ENCODE peak calls at places on chromosomes 12 and 14, in six cellular contexts. H is SW480, B is posterior vena cava, G is T-helper 2 cell, N is WTC11, X is ELR. T is an unnamed sample.

GRCh38 chr14:95297832-95298231 is 21.9 kb downstream of the CLMN start:
- DNase-seq in H (no peak), B (peak; percentile 49), G (no peak), N (no peak), X (no peak), T (no peak)

GRCh38 chr12:117686911-117687377 is 281.8 kb downstream of the KSR2 start:
- DNase-seq in X (peak; percentile 78), B (peak; percentile 89), H (peak; percentile 66), N (no peak), G (no peak), T (peak; percentile 92)

GRCh38 chr12:70031046-70031445 is 206.0 kb downstream of the MYRFL start:
- DNase-seq in H (no peak), G (no peak), N (peak; percentile 30), B (no peak), X (no peak), T (no peak)

GRCh38 chr14:104220225-104221070 is 82.1 kb downstream of the KIF26A start:
- DNase-seq in X (no peak), B (peak; percentile 63), H (peak; percentile 41), N (no peak), G (no peak), T (no peak)

GRCh38 chr12:99339663-99340062 is 307.9 kb upstream of the GARIN6 start:
- DNase-seq in X (no peak), G (no peak), B (no peak), H (no peak), N (no peak), T (no peak)

GRCh38 chr12:32595251-32595650 is 83.8 kb upstream of the DNM1L start:
- DNase-seq in H (no peak), B (no peak), N (no peak), X (peak; percentile 79), G (no peak), T (peak; percentile 29)

GRCh38 chr12:109111775-109112491 is 4.5 kb upstream of the ACACB start:
- DNase-seq in N (peak; percentile 57), B (peak; percentile 90), X (peak; percentile 69), G (peak; percentile 37), H (peak; percentile 39), T (peak; percentile 50)

GRCh38 chr12:53299101-53299453 is 418 bp upstream of the MYG1 start:
- DNase-seq in H (no peak), B (no peak), X (peak; percentile 93), N (no peak), G (peak; percentile 46), T (peak; percentile 81)

GRCh38 chr14:57389646-57390036 is 745 bp upstream of the NAA30 start:
- DNase-seq in H (peak; percentile 62), G (no peak), B (no peak), X (no peak), N (peak; percentile 37), T (no peak)

GRCh38 chr12:9931245-9931644 is 925 bp downstream of the CLEC2A start:
- DNase-seq in B (no peak), X (no peak), N (no peak), H (no peak), G (no peak), T (no peak)

T was measured in RPMI7951.